ENCODE peak calls at places on chromosomes 6 and 20, in four cellular contexts. M, P, C and G are unnamed samples.

GRCh38 chr6:53112404-53112803 is 36.2 kb downstream of the GCM1 start:
- DNase-seq in M (peak), P (peak), C (peak), G (no peak)

GRCh38 chr6:168118935-168119334 is 39.9 kb upstream of the FRMD1 start:
- DNase-seq in M (peak), P (no peak), C (no peak), G (no peak)

GRCh38 chr6:136846046-136846445 is 23.7 kb downstream of the PEX7 start:
- DNase-seq in M (no peak), P (peak), C (peak), G (peak)

GRCh38 chr20:2396241-2396814 is 15.6 kb downstream of the TGM6 start:
- DNase-seq in M (no peak), P (no peak), C (no peak), G (no peak)

GRCh38 chr6:18187701-18188100 is 32.5 kb downstream of the KDM1B start:
- DNase-seq in M (no peak), P (no peak), C (no peak), G (no peak)

GRCh38 chr6:36825996-36826395 is 13.2 kb downstream of the CPNE5 start:
- DNase-seq in M (no peak), P (no peak), C (no peak), G (no peak)

GRCh38 chr20:62437985-62438384 is 10.6 kb upstream of the RBBP8NL start:
- DNase-seq in M (no peak), P (no peak), C (no peak), G (no peak)

GRCh38 chr20:48689388-48689787 is 138.4 kb downstream of the PREX1 start:
- DNase-seq in M (no peak), P (no peak), C (no peak), G (no peak)

GRCh38 chr20:45372646-45373352 is 5.3 kb downstream of the TP53TG5 start:
- DNase-seq in M (no peak), P (peak), C (peak), G (peak)

GRCh38 chr6:157602521-157603288 is 220.3 kb upstream of the SNX9 start:
- DNase-seq in M (no peak), P (no peak), C (no peak), G (no peak)

GRCh38 chr20:63554361-63555278 is 661 bp downstream of the FNDC11 start:
- DNase-seq in M (no peak), P (no peak), C (no peak), G (no peak)

GRCh38 chr20:38187512-38187911 is 22.4 kb upstream of the TGM2 start:
- DNase-seq in M (no peak), P (no peak), C (peak), G (peak)

GRCh38 chr20:920306-920705 is 4.2 kb upstream of the ANGPT4 start:
- DNase-seq in M (no peak), P (no peak), C (no peak), G (peak)

GRCh38 chr6:44342489-44342888 is at the start of gene SPATS1:
- DNase-seq in M (no peak), P (no peak), C (peak), G (no peak)

GRCh38 chr20:35837577-35838195 is 65.9 kb downstream of the PHF20 start:
- DNase-seq in M (no peak), P (no peak), C (no peak), G (peak)

GRCh38 chr6:38476141-38476540 is 163.6 kb downstream of the BTBD9 start:
- DNase-seq in M (no peak), P (no peak), C (no peak), G (no peak)

GRCh38 chr6:119627908-119628669 is 278.5 kb upstream of the MAN1A1 start:
- DNase-seq in M (no peak), P (no peak), C (peak), G (peak)

GRCh38 chr6:89782222-89782621 is 37.4 kb downstream of the MDN1 start:
- DNase-seq in M (no peak), P (no peak), C (no peak), G (no peak)

GRCh38 chr6:138970856-138971425 is 17.1 kb downstream of the REPS1 start:
- DNase-seq in M (no peak), P (no peak), C (no peak), G (peak)

GRCh38 chr6:26157150-26157837 is 70.1 kb downstream of the HFE start:
- DNase-seq in M (peak), P (peak), C (peak), G (no peak)

GRCh38 chr20:19682249-19682648 is 75.8 kb upstream of the RIN2 start:
- DNase-seq in M (no peak), P (no peak), C (no peak), G (no peak)

GRCh38 chr20:50169329-50169823 is 15.9 kb upstream of the PEDS1 start:
- DNase-seq in M (peak), P (peak), C (peak), G (peak)

GRCh38 chr6:149064026-149065017 is 253.2 kb upstream of the TAB2 start:
- DNase-seq in M (no peak), P (no peak), C (no peak), G (peak)

GRCh38 chr6:90194371-90194841 is 102.2 kb downstream of the BACH2 start:
- DNase-seq in M (no peak), P (no peak), C (no peak), G (peak)

GRCh38 chr6:13709698-13710551 is 1.7 kb downstream of the RANBP9 start:
- DNase-seq in M (no peak), P (no peak), C (peak), G (peak)

GRCh38 chr6:90905351-90905750 is 318.5 kb upstream of the MAP3K7 start:
- DNase-seq in M (no peak), P (no peak), C (no peak), G (no peak)

GRCh38 chr6:5173862-5174643 is 86.7 kb downstream of the LYRM4 start:
- DNase-seq in M (no peak), P (peak), C (no peak), G (no peak)

GRCh38 chr20:1283522-1284210 is 17.6 kb downstream of the SNPH start:
- DNase-seq in M (no peak), P (no peak), C (peak), G (no peak)

GRCh38 chr6:6090861-6091607 is 84.3 kb upstream of the NRN1 start:
- DNase-seq in M (no peak), P (no peak), C (no peak), G (no peak)

GRCh38 chr6:87154641-87155271 is 609 bp upstream of the ZNF292 start:
- DNase-seq in M (no peak), P (no peak), C (peak), G (peak)

GRCh38 chr6:41974281-41974825 is 32.7 kb upstream of the CCND3 start:
- DNase-seq in M (no peak), P (no peak), C (no peak), G (no peak)

GRCh38 chr6:24549158-24549557 is 54.4 kb downstream of the ALDH5A1 start:
- DNase-seq in M (no peak), P (no peak), C (no peak), G (no peak)

GRCh38 chr6:145247677-145248419 is 487.5 kb downstream of the EPM2A start:
- DNase-seq in M (no peak), P (no peak), C (peak), G (peak)

GRCh38 chr6:144153260-144153659 is 2.9 kb downstream of the STX11 start:
- DNase-seq in M (no peak), P (peak), C (no peak), G (no peak)
- H3K4me3 ChIP-seq in M (no peak), P (no peak), C (no peak), G (no peak)

GRCh38 chr20:32052792-32053362 is 835 bp downstream of the HCK start:
- DNase-seq in M (no peak), P (peak), C (no peak), G (no peak)
- H3K4me3 ChIP-seq in M (peak), P (no peak), C (no peak), G (no peak)

GRCh38 chr20:57666106-57666833 is 43.5 kb downstream of the PMEPA1 start:
- DNase-seq in M (no peak), P (no peak), C (no peak), G (no peak)
- H3K4me3 ChIP-seq in M (no peak), P (no peak), C (no peak), G (no peak)

GRCh38 chr6:144094731-144095133 is 641 bp downstream of the SF3B5 start:
- DNase-seq in M (no peak), P (no peak), C (no peak), G (no peak)

GRCh38 chr6:144090384-144090783 is 5.0 kb downstream of the SF3B5 start:
- DNase-seq in M (no peak), P (no peak), C (no peak), G (no peak)

GRCh38 chr6:144093236-144093635 is 2.1 kb downstream of the SF3B5 start:
- DNase-seq in M (no peak), P (no peak), C (no peak), G (no peak)

GRCh38 chr6:144095134-144096002 is at the start of gene SF3B5:
- DNase-seq in M (peak), P (peak), C (peak), G (peak)

DNA sequence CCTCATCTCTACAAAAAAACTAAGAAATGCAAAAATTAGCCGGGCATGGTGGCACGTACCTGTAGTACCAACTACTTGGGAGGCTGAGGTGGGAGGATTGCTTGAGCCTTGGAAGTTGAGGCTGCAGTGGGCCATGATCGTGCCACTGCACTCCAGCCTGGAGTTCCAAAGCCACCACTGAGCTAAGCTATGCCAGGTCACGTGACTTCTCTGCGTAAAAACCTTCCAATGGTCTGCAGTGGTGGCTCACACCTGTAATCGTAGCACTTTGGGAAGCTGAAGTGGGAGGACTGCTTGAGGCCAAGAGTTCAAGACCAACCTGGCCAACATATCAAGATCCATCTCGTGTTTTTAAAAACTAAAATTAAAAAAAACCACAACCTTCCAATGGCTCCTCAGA is 1.7 kb downstream of the SF3B5 start:
- DNase-seq in M (no peak), P (no peak), C (no peak), G (no peak)
- H3K4me3 ChIP-seq in M (no peak), P (no peak), C (no peak), G (peak)